ENCODE peak calls at places on chromosomes 11 and 22, in eight cellular contexts. D is suprapubic skin, R is upper lobe of right lung, Y is cardiac muscle cell, G is type B pancreatic cell, E is fibroblast of villous mesenchyme, C is A549, M is IMR-90. H is an unnamed sample.
A peak's percentile ranks its signal among the peaks of the same experiment; 100 is the strongest.

GRCh38 chr22:25141994-25142620 is 57.6 kb upstream of the CRYBB3 start:
- DNase-seq in Y (no peak), R (no peak), D (no peak), C (no peak), M (no peak), E (no peak), G (no peak), H (peak; percentile 38)

GRCh38 chr11:117279711-117280376 is 11.3 kb upstream of the BACE1-AS start:
- DNase-seq in D (no peak), C (no peak), R (no peak), E (peak; percentile 91), G (no peak), Y (peak; percentile 58), M (no peak), H (no peak)

GRCh38 chr11:106159846-106160245 is 82.4 kb downstream of the AASDHPPT start:
- DNase-seq in Y (peak; percentile 75), D (no peak), E (peak; percentile 30), R (no peak), C (no peak), M (no peak), G (no peak), H (no peak)

GRCh38 chr11:110529043-110529442 is 99.3 kb downstream of the FDX1 start:
- DNase-seq in E (peak; percentile 24), Y (peak; percentile 28), R (no peak), C (no peak), M (no peak), D (no peak), G (no peak), H (no peak)

GRCh38 chr11:134466909-134467567 is 55.0 kb upstream of the B3GAT1 start:
- DNase-seq in C (no peak), M (no peak), D (no peak), Y (no peak), G (no peak), E (no peak), R (no peak), H (no peak)

GRCh38 chr11:115990004-115990447 is 485.8 kb upstream of the CADM1 start:
- DNase-seq in R (peak; percentile 71), E (no peak), Y (no peak), M (no peak), D (no peak), C (no peak), G (no peak), H (peak; percentile 71)

GRCh38 chr11:29317669-29318068 is 699.2 kb downstream of the KCNA4 start:
- DNase-seq in M (peak; percentile 73), C (no peak), R (no peak), Y (no peak), D (no peak), G (no peak), E (no peak), H (no peak)

GRCh38 chr11:102361100-102362021 is 14.3 kb downstream of the BIRC2 start:
- DNase-seq in E (no peak), D (no peak), C (no peak), Y (no peak), G (no peak), M (peak; percentile 17), R (no peak), H (no peak)

GRCh38 chr22:39253427-39254070 is 8.8 kb upstream of the PDGFB start:
- DNase-seq in G (no peak), Y (peak; percentile 70), R (no peak), D (no peak), C (peak; percentile 86), E (peak; percentile 84), M (peak; percentile 89), H (peak; percentile 40)

DNA sequence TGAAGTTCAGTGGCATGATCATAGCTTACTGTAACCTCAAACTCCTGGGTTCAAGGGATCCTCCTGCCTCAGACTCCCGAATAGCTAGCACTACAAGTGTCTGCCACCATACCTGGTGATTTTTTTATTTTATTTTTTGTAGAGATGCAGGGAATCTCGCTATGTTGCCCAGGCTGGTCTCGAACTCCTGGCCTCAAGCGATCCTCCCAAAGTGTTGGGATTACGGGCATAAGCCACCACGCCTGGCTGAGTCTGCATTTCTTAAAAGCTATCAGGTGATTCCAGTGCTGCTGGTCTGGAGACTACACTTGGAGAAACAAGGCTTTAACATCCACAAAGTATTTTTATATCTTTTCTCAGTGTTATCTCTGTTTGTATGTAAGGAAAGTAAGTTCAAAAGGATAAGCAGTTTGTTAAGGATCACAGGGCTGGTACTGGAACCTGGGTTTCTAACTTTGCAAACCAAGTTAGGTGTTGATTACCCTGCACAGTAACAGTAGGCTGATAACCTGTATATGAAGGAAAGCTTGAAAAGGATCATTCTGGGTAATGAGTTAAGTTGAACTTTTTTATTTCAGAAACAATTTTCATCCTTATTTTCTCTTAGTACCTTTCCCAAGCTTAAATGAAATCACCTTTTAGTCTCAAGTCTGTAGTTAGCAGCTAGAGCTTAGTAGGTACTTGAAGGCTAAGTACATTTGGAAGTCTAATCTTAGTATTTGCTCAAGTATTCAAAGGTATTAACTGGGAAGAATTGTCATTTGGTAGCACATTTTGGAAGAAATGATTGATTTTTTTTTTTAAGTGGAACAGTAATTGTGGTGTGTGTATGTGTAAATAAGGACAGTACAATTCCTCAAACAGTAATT is 12.5 kb downstream of the ACER3 start:
- DNase-seq in M (no peak), C (no peak), R (no peak), G (no peak), Y (no peak), E (no peak), D (no peak), H (no peak)
- TF ChIP-seq CTCF in M (no peak), C (no peak), R (no peak), G (no peak), Y (no peak), E (no peak), D (no peak), H (no peak)

DNA sequence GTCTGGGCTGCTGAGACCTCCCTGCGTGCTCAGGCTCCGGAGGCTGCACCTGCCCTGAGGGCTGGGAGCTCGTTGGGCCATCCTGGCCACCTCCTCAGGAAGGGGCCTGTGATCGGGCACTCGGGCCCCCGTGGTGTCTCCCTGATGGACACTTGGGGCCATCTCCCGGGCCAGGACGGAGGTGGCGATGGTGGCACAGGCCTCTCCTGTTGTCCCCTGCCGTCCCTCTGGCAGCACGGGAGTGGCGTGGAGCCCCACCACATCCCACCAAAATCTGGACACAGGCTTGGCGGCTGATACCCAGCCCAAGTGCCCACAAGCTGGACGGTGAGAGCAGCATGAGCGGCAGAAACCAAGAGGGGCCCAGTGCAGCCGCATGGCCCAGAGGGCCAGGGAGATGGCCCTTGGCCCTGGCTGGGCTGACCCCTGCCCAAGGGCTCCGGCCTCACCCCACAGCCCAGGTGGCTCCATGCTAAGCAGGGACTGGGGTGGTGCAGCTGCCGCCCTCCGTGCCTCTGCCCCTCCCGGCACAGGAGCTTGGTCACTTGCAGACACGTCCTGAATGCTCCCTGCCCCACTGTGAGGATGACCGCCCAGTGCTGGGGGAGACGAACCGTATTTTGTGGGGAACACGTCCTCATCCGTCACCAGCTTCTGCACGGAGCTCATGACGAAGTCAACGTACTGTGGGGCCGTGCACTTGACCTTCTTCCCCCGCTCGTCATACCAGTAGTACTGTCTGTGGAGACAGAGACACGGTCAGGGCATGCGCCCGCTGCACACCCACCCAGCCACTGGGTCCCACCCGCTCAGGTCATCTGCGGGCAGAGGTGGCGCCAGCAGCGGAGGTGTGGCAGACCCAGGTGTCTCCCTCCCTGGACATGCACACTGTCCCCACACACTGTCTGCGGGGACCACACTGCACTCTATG is 15.6 kb downstream of the MOB2 start:
- DNase-seq in R (no peak), D (no peak), G (no peak), M (no peak), E (no peak), Y (no peak), C (no peak), H (peak; percentile 12)
- TF ChIP-seq CTCF in R (no peak), D (no peak), G (no peak), M (no peak), E (no peak), Y (no peak), C (no peak), H (no peak)

GRCh38 chr11:67731583-67731982 is 57.2 kb upstream of the ALDH3B2 start:
- DNase-seq in E (no peak), G (no peak), D (no peak), M (no peak), C (peak; percentile 4), R (no peak), Y (no peak), H (no peak)

DNA sequence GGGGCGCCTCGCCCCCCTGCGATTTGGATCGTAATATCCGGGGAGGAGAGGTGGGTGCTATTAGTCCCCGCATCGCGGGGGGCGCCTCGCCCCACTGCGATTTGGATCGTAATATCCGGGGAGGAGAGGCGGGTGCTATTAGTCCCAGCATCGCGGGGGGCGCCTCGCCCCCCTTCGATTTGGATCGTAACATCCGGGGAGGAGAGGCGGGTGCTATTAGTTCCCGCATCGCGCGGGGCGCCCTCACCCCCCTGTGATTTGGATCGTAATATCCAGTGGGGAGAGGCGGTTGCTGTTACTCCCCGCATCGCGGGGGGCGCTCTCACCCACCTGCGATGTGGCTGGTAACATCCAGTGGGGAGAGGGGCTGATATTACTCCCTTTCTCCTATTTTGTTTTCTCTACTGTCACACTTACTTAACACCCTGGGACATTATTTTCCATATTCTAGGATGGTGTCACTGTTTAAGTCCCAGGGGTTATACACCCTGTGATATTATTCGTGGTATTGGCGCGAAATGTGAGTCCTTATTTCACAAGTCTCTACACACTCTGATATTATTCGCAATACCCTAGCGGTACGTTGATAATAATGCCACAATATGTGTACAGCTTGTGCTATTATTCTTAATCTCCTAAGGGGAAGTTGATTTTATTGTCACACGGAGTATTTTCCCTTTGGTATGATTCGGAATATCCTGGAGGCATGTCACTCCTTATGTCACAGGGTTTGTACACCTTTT is 57.8 kb upstream of the ALDH3B2 start:
- DNase-seq in C (peak; percentile 63), R (no peak), Y (no peak), M (no peak), D (no peak), G (no peak), E (no peak), H (peak; percentile 62)
- TF ChIP-seq CTCF in C (peak; percentile 68), R (peak; percentile 41), Y (peak; percentile 31), M (peak; percentile 25), D (no peak), G (peak; percentile 56), E (peak; percentile 31), H (peak; percentile 55)

DNA sequence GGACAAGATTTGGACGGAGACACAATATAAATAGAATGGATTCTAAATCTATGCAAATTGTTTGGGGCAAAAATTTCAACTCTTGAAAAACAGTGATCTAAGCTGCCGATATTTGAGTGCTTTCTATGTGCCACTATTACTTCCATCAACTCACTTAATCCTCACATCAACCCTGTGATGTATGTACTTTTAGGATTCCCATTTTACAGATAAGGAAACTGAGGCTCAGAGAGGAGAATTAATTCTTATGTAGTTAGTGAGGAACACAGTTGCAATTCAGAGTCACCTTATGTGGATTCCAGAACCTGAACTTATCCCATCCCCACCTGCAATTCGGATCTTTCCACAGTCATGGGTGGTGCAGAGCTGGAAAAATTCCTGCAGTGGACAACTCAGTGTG is 60.3 kb downstream of the TSPAN18 start:
- DNase-seq in E (no peak), Y (no peak), R (no peak), G (no peak), D (no peak), C (no peak), M (no peak), H (no peak)
- TF ChIP-seq CTCF in E (no peak), Y (no peak), R (no peak), G (no peak), D (no peak), C (no peak), M (no peak), H (no peak)